ENCODE peak calls at places on chromosomes 1 and 21, in five cellular contexts. One of them, this sample, is unnamed.

GRCh38 chr1:156002182-156002911 is 18.4 kb downstream of the SSR2 start:
- DNase-seq in thyroid gland: peak
- DNase-seq in HL-60: no peak
- DNase-seq in tibial artery: no peak
- DNase-seq in Panc1: no peak
- DNase-seq in this sample: no peak

GRCh38 chr1:84574936-84575335 is 696 bp upstream of the CTBS start:
- DNase-seq in HL-60: no peak
- DNase-seq in Panc1: no peak
- DNase-seq in thyroid gland: no peak
- DNase-seq in tibial artery: no peak
- DNase-seq in this sample: no peak

GRCh38 chr1:41495171-41495948 is 10.9 kb upstream of the EDN2 start:
- DNase-seq in Panc1: no peak
- DNase-seq in HL-60: peak
- DNase-seq in thyroid gland: no peak
- DNase-seq in tibial artery: no peak
- DNase-seq in this sample: no peak

GRCh38 chr1:6438047-6438525 is 13.5 kb downstream of the ESPN start:
- DNase-seq in tibial artery: no peak
- DNase-seq in thyroid gland: peak
- DNase-seq in HL-60: peak
- DNase-seq in Panc1: no peak
- DNase-seq in this sample: no peak

GRCh38 chr1:202959276-202959620 is 1.1 kb upstream of the ADIPOR1 start:
- DNase-seq in HL-60: no peak
- DNase-seq in tibial artery: no peak
- DNase-seq in Panc1: no peak
- DNase-seq in thyroid gland: no peak
- DNase-seq in this sample: no peak

GRCh38 chr1:220920967-220921366 is 41.7 kb downstream of the HLX start:
- DNase-seq in HL-60: no peak
- DNase-seq in Panc1: no peak
- DNase-seq in tibial artery: no peak
- DNase-seq in thyroid gland: no peak
- DNase-seq in this sample: no peak

GRCh38 chr1:226814751-226815496 is 55.5 kb upstream of the PSEN2 start:
- DNase-seq in HL-60: no peak
- DNase-seq in Panc1: peak
- DNase-seq in tibial artery: no peak
- DNase-seq in thyroid gland: peak
- DNase-seq in this sample: peak

GRCh38 chr1:186463511-186463910 is 2.6 kb upstream of the PDC start:
- DNase-seq in thyroid gland: no peak
- DNase-seq in HL-60: no peak
- DNase-seq in tibial artery: no peak
- DNase-seq in Panc1: no peak
- DNase-seq in this sample: no peak

GRCh38 chr21:29104239-29104708 is 26.2 kb upstream of the MAP3K7CL start:
- DNase-seq in Panc1: no peak
- DNase-seq in tibial artery: no peak
- DNase-seq in HL-60: no peak
- DNase-seq in thyroid gland: no peak
- DNase-seq in this sample: no peak

GRCh38 chr1:241208910-241209414 is 148.0 kb downstream of the RGS7 start:
- DNase-seq in thyroid gland: no peak
- DNase-seq in tibial artery: no peak
- DNase-seq in Panc1: no peak
- DNase-seq in HL-60: no peak
- DNase-seq in this sample: no peak

GRCh38 chr1:54581621-54582035 is 33.6 kb downstream of the ACOT11 start:
- DNase-seq in HL-60: no peak
- DNase-seq in tibial artery: peak
- DNase-seq in thyroid gland: peak
- DNase-seq in Panc1: no peak
- DNase-seq in this sample: peak

GRCh38 chr1:5951846-5952410 is 40.3 kb downstream of the NPHP4 start:
- DNase-seq in tibial artery: peak
- DNase-seq in HL-60: no peak
- DNase-seq in Panc1: no peak
- DNase-seq in thyroid gland: no peak
- DNase-seq in this sample: no peak

GRCh38 chr1:224828691-224829090 is 100.8 kb upstream of the DNAH14 start:
- DNase-seq in HL-60: no peak
- DNase-seq in tibial artery: no peak
- DNase-seq in thyroid gland: no peak
- DNase-seq in Panc1: no peak
- DNase-seq in this sample: no peak

GRCh38 chr1:88134983-88135921 is 548.8 kb upstream of the PKN2 start:
- DNase-seq in HL-60: no peak
- DNase-seq in thyroid gland: no peak
- DNase-seq in Panc1: no peak
- DNase-seq in tibial artery: no peak
- DNase-seq in this sample: no peak

GRCh38 chr1:42774928-42775549 is 8.0 kb downstream of the C1orf50 start:
- DNase-seq in tibial artery: no peak
- DNase-seq in Panc1: no peak
- DNase-seq in thyroid gland: no peak
- DNase-seq in HL-60: no peak
- DNase-seq in this sample: no peak

GRCh38 chr1:116113615-116114014 is 2.4 kb downstream of the MAB21L3 start:
- DNase-seq in tibial artery: no peak
- DNase-seq in Panc1: no peak
- DNase-seq in thyroid gland: no peak
- DNase-seq in HL-60: no peak
- DNase-seq in this sample: no peak

GRCh38 chr1:201941420-201942128 is 4.8 kb downstream of the LMOD1 start:
- DNase-seq in thyroid gland: peak
- DNase-seq in tibial artery: no peak
- DNase-seq in HL-60: no peak
- DNase-seq in Panc1: no peak
- DNase-seq in this sample: no peak

GRCh38 chr1:89945852-89946476 is 48.9 kb upstream of the ZNF326 start:
- DNase-seq in HL-60: no peak
- DNase-seq in thyroid gland: no peak
- DNase-seq in tibial artery: no peak
- DNase-seq in Panc1: no peak
- DNase-seq in this sample: no peak

GRCh38 chr1:119736649-119737039 is 24.9 kb downstream of the PHGDH start:
- DNase-seq in HL-60: no peak
- DNase-seq in tibial artery: no peak
- DNase-seq in Panc1: no peak
- DNase-seq in thyroid gland: no peak
- DNase-seq in this sample: no peak

GRCh38 chr1:71252900-71253299 is 172.1 kb upstream of the ZRANB2 start:
- DNase-seq in thyroid gland: no peak
- DNase-seq in Panc1: no peak
- DNase-seq in HL-60: no peak
- DNase-seq in tibial artery: no peak
- DNase-seq in this sample: no peak

GRCh38 chr1:241163363-241163762 is 193.6 kb downstream of the RGS7 start:
- DNase-seq in tibial artery: no peak
- DNase-seq in Panc1: no peak
- DNase-seq in thyroid gland: no peak
- DNase-seq in HL-60: no peak
- DNase-seq in this sample: no peak

GRCh38 chr1:198151688-198152087 is 5.1 kb upstream of the NEK7 start:
- DNase-seq in tibial artery: no peak
- DNase-seq in Panc1: no peak
- DNase-seq in thyroid gland: no peak
- DNase-seq in HL-60: no peak
- DNase-seq in this sample: no peak

GRCh38 chr21:39020751-39021474 is 162.3 kb downstream of the PSMG1 start:
- DNase-seq in Panc1: no peak
- DNase-seq in tibial artery: no peak
- DNase-seq in thyroid gland: peak
- DNase-seq in HL-60: peak
- DNase-seq in this sample: no peak

GRCh38 chr1:61051455-61052392 is 30.6 kb upstream of the NFIA start:
- DNase-seq in thyroid gland: peak
- DNase-seq in HL-60: no peak
- DNase-seq in Panc1: no peak
- DNase-seq in tibial artery: peak
- DNase-seq in this sample: no peak

GRCh38 chr1:16048573-16049189 is 5.1 kb downstream of the CLCNKB start:
- DNase-seq in Panc1: no peak
- DNase-seq in HL-60: no peak
- DNase-seq in tibial artery: no peak
- DNase-seq in thyroid gland: peak
- DNase-seq in this sample: no peak

GRCh38 chr1:220962031-220962751 is 82.9 kb downstream of the HLX start:
- DNase-seq in HL-60: peak
- DNase-seq in thyroid gland: no peak
- DNase-seq in tibial artery: no peak
- DNase-seq in Panc1: peak
- DNase-seq in this sample: peak

GRCh38 chr1:68346192-68346808 is 103.5 kb downstream of the RPE65 start:
- DNase-seq in HL-60: no peak
- DNase-seq in tibial artery: no peak
- DNase-seq in thyroid gland: no peak
- DNase-seq in Panc1: no peak
- DNase-seq in this sample: no peak

GRCh38 chr1:205656236-205656635 is 24.1 kb downstream of the SLC45A3 start:
- DNase-seq in tibial artery: no peak
- DNase-seq in HL-60: no peak
- DNase-seq in Panc1: no peak
- DNase-seq in thyroid gland: no peak
- DNase-seq in this sample: no peak

GRCh38 chr1:157090771-157091170 is 8.8 kb downstream of the ETV3L start:
- DNase-seq in HL-60: no peak
- DNase-seq in thyroid gland: no peak
- DNase-seq in tibial artery: peak
- DNase-seq in Panc1: no peak
- DNase-seq in this sample: no peak

GRCh38 chr1:31054349-31054748 is 11.2 kb downstream of the PUM1 start:
- DNase-seq in thyroid gland: no peak
- DNase-seq in Panc1: no peak
- DNase-seq in HL-60: no peak
- DNase-seq in tibial artery: no peak
- DNase-seq in this sample: no peak

DNA sequence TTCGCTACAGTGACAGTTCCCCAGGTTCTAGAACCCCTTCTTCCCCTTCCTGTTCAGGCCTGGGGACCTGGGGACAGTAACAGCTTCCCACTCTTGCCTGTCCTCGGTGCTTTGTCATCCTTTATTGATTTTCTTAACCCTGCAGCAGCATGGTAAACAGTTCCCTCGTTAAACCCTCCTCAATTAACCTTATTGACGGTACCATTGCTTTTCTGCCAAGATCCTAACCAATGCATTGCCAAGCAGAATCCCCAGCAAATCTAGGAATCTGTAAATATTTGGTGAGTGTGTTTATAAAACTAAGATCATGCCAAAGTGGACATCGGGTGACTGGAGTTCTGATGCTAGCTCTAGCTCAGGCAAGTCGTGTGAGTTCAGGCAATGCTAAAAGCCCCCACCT is 99.6 kb upstream of the KAZN start:
- DNase-seq in Panc1: no peak
- DNase-seq in tibial artery: no peak
- DNase-seq in thyroid gland: no peak
- DNase-seq in HL-60: no peak
- DNase-seq in this sample: no peak
- H3K27ac ChIP-seq in Panc1: no peak
- H3K27ac ChIP-seq in tibial artery: no peak
- H3K27ac ChIP-seq in thyroid gland: no peak
- H3K27ac ChIP-seq in HL-60: no peak
- H3K27ac ChIP-seq in this sample: no peak

DNA sequence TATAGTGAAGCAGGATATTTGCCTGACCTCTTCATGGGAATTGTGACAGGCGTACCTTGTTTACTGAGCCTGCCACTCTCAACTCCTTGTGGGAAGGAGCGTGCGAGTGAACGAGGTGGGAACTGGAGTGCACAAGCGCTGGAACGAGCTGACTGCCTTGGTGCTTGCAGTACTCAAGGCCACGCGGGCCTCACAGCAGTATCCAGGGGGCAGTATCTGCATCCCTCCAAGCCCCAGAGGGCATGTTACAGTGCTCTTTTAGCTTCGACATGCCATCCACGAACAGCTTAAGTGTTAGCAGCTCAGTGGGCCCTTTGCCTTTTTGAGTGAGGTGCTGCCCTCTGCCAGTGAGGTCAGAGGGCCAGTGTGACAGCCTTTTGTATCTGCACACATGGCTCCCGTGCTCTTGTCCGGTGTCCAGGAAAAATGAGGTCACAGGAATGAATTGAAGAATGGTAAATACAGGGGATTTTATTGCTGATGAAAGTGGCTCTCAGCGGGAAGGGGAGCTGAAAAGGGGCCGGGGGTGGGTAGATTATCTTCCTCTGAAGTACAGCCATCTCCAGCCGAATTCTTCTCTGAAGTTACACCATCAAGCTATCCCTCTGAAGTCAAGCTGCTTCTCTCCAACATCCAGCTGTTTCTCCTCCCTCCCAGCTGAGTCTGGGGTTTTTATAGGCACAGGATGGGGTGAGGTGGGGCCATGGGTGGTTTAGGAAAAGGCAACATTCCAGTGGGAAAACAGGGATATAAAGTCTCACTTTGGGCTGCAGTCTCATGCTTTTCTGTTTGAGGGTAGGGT is 69.3 kb downstream of the EPB41 start:
- DNase-seq in Panc1: no peak
- DNase-seq in tibial artery: no peak
- DNase-seq in thyroid gland: no peak
- DNase-seq in HL-60: no peak
- DNase-seq in this sample: no peak
- TF ChIP-seq CTCF in Panc1: no peak
- TF ChIP-seq CTCF in tibial artery: no peak
- TF ChIP-seq CTCF in thyroid gland: no peak
- TF ChIP-seq CTCF in HL-60: no peak
- TF ChIP-seq CTCF in this sample: no peak

GRCh38 chr1:17188217-17188616 is 16.7 kb upstream of the PADI1 start:
- DNase-seq in thyroid gland: no peak
- DNase-seq in Panc1: no peak
- DNase-seq in HL-60: no peak
- DNase-seq in tibial artery: no peak
- DNase-seq in this sample: no peak

GRCh38 chr1:17190526-17190995 is 14.4 kb upstream of the PADI1 start:
- DNase-seq in Panc1: no peak
- DNase-seq in thyroid gland: no peak
- DNase-seq in tibial artery: no peak
- DNase-seq in HL-60: no peak
- DNase-seq in this sample: no peak

GRCh38 chr1:17191990-17192242 is 13.0 kb upstream of the PADI1 start:
- DNase-seq in tibial artery: no peak
- DNase-seq in Panc1: no peak
- DNase-seq in HL-60: peak
- DNase-seq in thyroid gland: no peak
- DNase-seq in this sample: no peak

GRCh38 chr1:17188889-17189631 is 15.9 kb upstream of the PADI1 start:
- DNase-seq in tibial artery: no peak
- DNase-seq in Panc1: no peak
- DNase-seq in HL-60: no peak
- DNase-seq in thyroid gland: no peak
- DNase-seq in this sample: no peak

GRCh38 chr1:17189632-17190525 is 15.0 kb upstream of the PADI1 start:
- DNase-seq in thyroid gland: no peak
- DNase-seq in HL-60: no peak
- DNase-seq in Panc1: no peak
- DNase-seq in tibial artery: no peak
- DNase-seq in this sample: peak
- H3K27ac ChIP-seq in thyroid gland: no peak
- H3K27ac ChIP-seq in HL-60: no peak
- H3K27ac ChIP-seq in Panc1: peak
- H3K27ac ChIP-seq in tibial artery: no peak
- H3K27ac ChIP-seq in this sample: peak

GRCh38 chr1:11571906-11572616 is 82.2 kb downstream of the FBXO2 start:
- DNase-seq in HL-60: peak
- DNase-seq in thyroid gland: no peak
- DNase-seq in tibial artery: no peak
- DNase-seq in Panc1: no peak
- DNase-seq in this sample: no peak
- TF ChIP-seq CTCF in HL-60: no peak
- TF ChIP-seq CTCF in thyroid gland: no peak
- TF ChIP-seq CTCF in tibial artery: no peak
- TF ChIP-seq CTCF in Panc1: no peak
- TF ChIP-seq CTCF in this sample: no peak